ENCODE peak calls at places on chromosomes 13 and 19, in four cellular contexts. P is stomach; U is stimulated activated CD4-positive, alpha-beta T cell treated with anti-CD3 and anti-CD28 coated beads, Interleukin-2, amount 100 ng/mL, for 48 hours; J is SHP77. R is an unnamed sample.

GRCh38 chr13:93227906-93228801 is 1.5 kb downstream of the GPC6 start:
- DNase-seq in P (peak), U (no peak), J (peak), R (peak)

GRCh38 chr13:112756967-112757758 is 67.3 kb downstream of the ATP11A start:
- DNase-seq in P (no peak), U (no peak), J (no peak), R (peak)

GRCh38 chr13:51271008-51271407 is 48.8 kb downstream of the FAM124A start:
- DNase-seq in P (no peak), U (no peak), J (no peak), R (no peak)

GRCh38 chr13:112226320-112227002 is 149.7 kb upstream of the SPACA7 start:
- DNase-seq in P (no peak), U (no peak), J (no peak), R (no peak)

GRCh38 chr19:15466851-15467733 is 2.7 kb upstream of the RASAL3 start:
- DNase-seq in P (no peak), U (peak), J (no peak), R (no peak)

GRCh38 chr13:31846984-31847752 is 107.8 kb downstream of the RXFP2 start:
- DNase-seq in P (no peak), U (peak), J (no peak), R (no peak)

GRCh38 chr19:44447864-44448674 is at the start of gene ZNF229:
- DNase-seq in P (peak), U (peak), J (peak), R (peak)

GRCh38 chr19:17873661-17874422 is 2.1 kb downstream of the SLC5A5 start:
- DNase-seq in P (peak), U (peak), J (no peak), R (peak)

GRCh38 chr13:99908129-99908805 is 63.3 kb downstream of the ZIC5 start:
- DNase-seq in P (peak), U (no peak), J (peak), R (peak)

GRCh38 chr13:65943711-65944110 is 1286.4 kb downstream of the PCDH9 start:
- DNase-seq in P (no peak), U (no peak), J (no peak), R (no peak)

GRCh38 chr13:84985860-84986259 is 813.4 kb downstream of the SLITRK6 start:
- DNase-seq in P (no peak), U (no peak), J (no peak), R (no peak)

GRCh38 chr19:16326401-16327130 is 1.9 kb downstream of the KLF2 start:
- DNase-seq in P (no peak), U (no peak), J (no peak), R (no peak)

GRCh38 chr19:10462557-10462956 is 40.6 kb downstream of the KEAP1 start:
- DNase-seq in P (no peak), U (no peak), J (no peak), R (no peak)

GRCh38 chr19:2840794-2841790 is at the start of gene ZNF555:
- DNase-seq in P (peak), U (peak), J (peak), R (peak)

GRCh38 chr19:5126498-5127223 is 157.7 kb downstream of the KDM4B start:
- DNase-seq in P (no peak), U (no peak), J (no peak), R (no peak)

GRCh38 chr19:49442354-49442753 is 1.0 kb upstream of the SLC17A7 start:
- DNase-seq in P (no peak), U (no peak), J (no peak), R (no peak)

GRCh38 chr13:23701646-23702045 is 131.4 kb downstream of the TNFRSF19 start:
- DNase-seq in P (peak), U (no peak), J (no peak), R (no peak)

GRCh38 chr13:94798738-94799137 is 86.4 kb upstream of the SOX21 start:
- DNase-seq in P (no peak), U (no peak), J (no peak), R (no peak)

GRCh38 chr19:36417752-36418286 is 625 bp downstream of the ZFP82 start:
- DNase-seq in P (no peak), U (no peak), J (no peak), R (no peak)

GRCh38 chr19:40398417-40399056 is 8.6 kb upstream of the HIPK4 start:
- DNase-seq in P (peak), U (peak), J (no peak), R (no peak)

GRCh38 chr13:105904034-105904742 is 631.3 kb downstream of the EFNB2 start:
- DNase-seq in P (no peak), U (no peak), J (no peak), R (no peak)

GRCh38 chr13:36362251-36362650 is 16.1 kb upstream of the SPART start:
- DNase-seq in P (no peak), U (no peak), J (no peak), R (no peak)

GRCh38 chr19:41813911-41814310 is 17.5 kb downstream of the CEACAM3 start:
- DNase-seq in P (no peak), U (no peak), J (no peak), R (no peak)

GRCh38 chr19:16516923-16517610 is 20.9 kb downstream of the C19orf44 start:
- DNase-seq in P (no peak), U (no peak), J (no peak), R (no peak)

R was measured in NCI-H2029.